ENCODE peak calls at places on chromosomes 16 and 17, in six cellular contexts. S, T, W, F, E and J are unnamed samples.

GRCh38 chr17:65785109-65785508 is 223.7 kb upstream of the AXIN2 start:
- DNase-seq in S (peak; percentile 20), T (peak; percentile 96), W (no peak), F (no peak), E (no peak), J (peak; percentile 66)

GRCh38 chr17:64146418-64147109 is 16.6 kb upstream of the ERN1 start:
- DNase-seq in S (peak; percentile 61), T (peak; percentile 71), W (peak; percentile 14), F (peak; percentile 90), E (peak; percentile 36), J (no peak)

GRCh38 chr16:80210787-80211186 is 330.0 kb upstream of the DYNLRB2 start:
- DNase-seq in S (no peak), T (no peak), W (no peak), F (no peak), E (no peak), J (no peak)

GRCh38 chr17:42783062-42783777 is 2.8 kb downstream of the WNK4 start:
- DNase-seq in S (peak; percentile 71), T (peak; percentile 62), W (no peak), F (no peak), E (no peak), J (no peak)

GRCh38 chr16:85228463-85228862 is 116.2 kb upstream of the CIBAR2 start:
- DNase-seq in S (no peak), T (no peak), W (no peak), F (no peak), E (no peak), J (no peak)

GRCh38 chr16:58010886-58011285 is 9.7 kb downstream of the USB1 start:
- DNase-seq in S (no peak), T (no peak), W (no peak), F (no peak), E (no peak), J (no peak)

GRCh38 chr16:3971261-3971660 is 90.7 kb upstream of the CREBBP start:
- DNase-seq in S (peak; percentile 68), T (peak; percentile 88), W (no peak), F (no peak), E (no peak), J (no peak)

GRCh38 chr16:84738255-84739038 is 38.6 kb downstream of the USP10 start:
- DNase-seq in S (peak; percentile 75), T (peak; percentile 71), W (peak; percentile 36), F (peak; percentile 79), E (peak; percentile 80), J (peak; percentile 85)

GRCh38 chr17:21452377-21453143 is 76.4 kb downstream of the KCNJ12 start:
- DNase-seq in S (no peak), T (peak; percentile 67), W (no peak), F (no peak), E (peak; percentile 27), J (peak; percentile 33)

GRCh38 chr16:84334058-84334457 is 34.3 kb upstream of the ATP2C2 start:
- DNase-seq in S (no peak), T (no peak), W (no peak), F (no peak), E (no peak), J (no peak)

GRCh38 chr17:68665373-68665772 is 64.2 kb upstream of the FAM20A start:
- DNase-seq in S (no peak), T (no peak), W (no peak), F (no peak), E (no peak), J (no peak)

GRCh38 chr16:13606804-13607203 is 313.1 kb upstream of the ERCC4 start:
- DNase-seq in S (no peak), T (no peak), W (no peak), F (no peak), E (no peak), J (no peak)

GRCh38 chr17:2194778-2195417 is 108.7 kb downstream of the SMG6 start:
- DNase-seq in S (no peak), T (no peak), W (no peak), F (peak; percentile 45), E (no peak), J (no peak)

GRCh38 chr16:89599451-89599858 is 14.0 kb upstream of the DPEP1 start:
- DNase-seq in S (no peak), T (no peak), W (peak; percentile 9), F (peak; percentile 19), E (no peak), J (peak; percentile 63)

GRCh38 chr17:37488009-37488604 is 1.6 kb upstream of the DUSP14 start:
- DNase-seq in S (peak; percentile 90), T (peak; percentile 95), W (no peak), F (peak; percentile 64), E (no peak), J (peak; percentile 65)

GRCh38 chr17:41322264-41322902 is 6.9 kb upstream of the KRTAP17-1 start:
- DNase-seq in S (peak; percentile 68), T (peak; percentile 75), W (no peak), F (peak; percentile 69), E (no peak), J (peak; percentile 35)

GRCh38 chr16:79601092-79601977 is 798 bp upstream of the MAF start:
- DNase-seq in S (no peak), T (peak; percentile 29), W (no peak), F (peak; percentile 57), E (no peak), J (no peak)

GRCh38 chr17:1598399-1599095 is 30.1 kb downstream of the SLC43A2 start:
- DNase-seq in S (no peak), T (no peak), W (no peak), F (no peak), E (no peak), J (no peak)

GRCh38 chr16:83068686-83069085 is 441.9 kb downstream of the CDH13 start:
- DNase-seq in S (peak; percentile 4), T (peak; percentile 54), W (no peak), F (peak; percentile 15), E (no peak), J (no peak)

GRCh38 chr16:89174877-89175276 is 3.3 kb downstream of the CDH15 start:
- DNase-seq in S (no peak), T (no peak), W (no peak), F (no peak), E (no peak), J (no peak)